ENCODE peak calls at places on chromosomes 11 and 22, in seven cellular contexts. C is mesenchymal stem cell, Z is mesendoderm, L is H9, W is neuronal stem cell, R is H1, O is trophoblast cell. J is an unnamed sample.

GRCh38 chr11:15615412-15616096 is 500.8 kb downstream of the INSC start:
- DNase-seq in C (no peak), Z (no peak), L (no peak), W (peak), R (no peak), O (no peak), J (no peak)

GRCh38 chr11:134272381-134273316 is 3.5 kb upstream of the GLB1L3 start:
- DNase-seq in C (peak), Z (peak), L (peak), W (no peak), R (peak), O (peak), J (peak)

GRCh38 chr11:27506200-27507182 is at the start of gene LIN7C:
- DNase-seq in C (peak), Z (peak), L (peak), W (peak), R (peak), O (peak), J (peak)

GRCh38 chr11:132638421-132638820 is 893.9 kb downstream of the OPCML start:
- DNase-seq in C (no peak), Z (no peak), L (no peak), W (no peak), R (no peak), O (no peak), J (no peak)

GRCh38 chr22:31629741-31630184 is 32.3 kb downstream of the PISD start:
- DNase-seq in C (no peak), Z (no peak), L (no peak), W (no peak), R (no peak), O (no peak), J (no peak)

GRCh38 chr11:19697721-19698121 is 14.9 kb upstream of the NAV2 start:
- DNase-seq in C (no peak), Z (no peak), L (no peak), W (no peak), R (no peak), O (no peak), J (no peak)

GRCh38 chr22:35102663-35103062 is 36.7 kb downstream of the ISX start:
- DNase-seq in C (no peak), Z (peak), L (peak), W (no peak), R (peak), O (peak), J (peak)

GRCh38 chr11:80958414-80958813 is 1517.6 kb upstream of the TENM4 start:
- DNase-seq in C (peak), Z (no peak), L (no peak), W (no peak), R (no peak), O (no peak), J (peak)

GRCh38 chr11:70183032-70183431 is 20.1 kb upstream of the FADD start:
- DNase-seq in C (no peak), Z (no peak), L (no peak), W (no peak), R (no peak), O (no peak), J (no peak)

GRCh38 chr11:120125005-120125404 is 12.9 kb downstream of the TRIM29 start:
- DNase-seq in C (peak), Z (peak), L (no peak), W (no peak), R (no peak), O (peak), J (peak)

GRCh38 chr22:44702479-44703219 is 645 bp downstream of the PRR5 start:
- DNase-seq in C (peak), Z (peak), L (peak), W (peak), R (no peak), O (peak), J (peak)

GRCh38 chr11:76579752-76580151 is 90.8 kb downstream of the LRRC32 start:
- DNase-seq in C (no peak), Z (no peak), L (no peak), W (no peak), R (no peak), O (no peak), J (no peak)

GRCh38 chr22:34036936-34037335 is 116.7 kb upstream of the LARGE1 start:
- DNase-seq in C (no peak), Z (peak), L (no peak), W (peak), R (no peak), O (no peak), J (no peak)

GRCh38 chr11:111819161-111820058 is 52.0 kb downstream of the ALG9 start:
- DNase-seq in C (peak), Z (no peak), L (no peak), W (no peak), R (no peak), O (no peak), J (peak)

GRCh38 chr11:119519796-119520195 is 96.8 kb upstream of the THY1 start:
- DNase-seq in C (no peak), Z (no peak), L (no peak), W (no peak), R (no peak), O (no peak), J (no peak)

GRCh38 chr11:120807414-120808150 is 216.3 kb upstream of the TBCEL start:
- DNase-seq in C (peak), Z (peak), L (peak), W (peak), R (no peak), O (peak), J (peak)

DNA sequence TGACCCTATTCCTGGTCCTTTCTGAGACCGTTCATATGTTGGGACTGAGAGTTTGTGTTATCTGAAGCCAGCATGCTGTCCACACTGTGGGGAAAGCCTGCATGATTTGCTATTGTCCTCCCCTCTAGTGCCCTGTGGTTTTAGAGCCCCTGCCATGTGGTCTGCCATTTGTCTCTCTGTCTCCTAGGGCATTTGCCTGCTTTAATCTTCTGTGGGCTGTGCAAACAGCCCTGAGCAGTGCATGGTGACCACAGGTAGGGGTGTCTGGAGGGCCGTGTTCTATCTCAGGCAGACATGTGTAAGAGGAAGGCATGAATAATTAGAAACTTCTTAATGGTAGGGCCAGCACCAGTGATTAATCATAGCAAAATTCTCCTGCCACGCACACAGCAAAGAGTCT is 23.0 kb downstream of the AMPD3 start:
- DNase-seq in C (no peak), Z (peak), L (no peak), W (no peak), R (no peak), O (no peak), J (no peak)
- H2BK120ac ChIP-seq in C (no peak), Z (no peak), L (no peak), W (no peak), R (no peak), O (no peak), J (no peak)

DNA sequence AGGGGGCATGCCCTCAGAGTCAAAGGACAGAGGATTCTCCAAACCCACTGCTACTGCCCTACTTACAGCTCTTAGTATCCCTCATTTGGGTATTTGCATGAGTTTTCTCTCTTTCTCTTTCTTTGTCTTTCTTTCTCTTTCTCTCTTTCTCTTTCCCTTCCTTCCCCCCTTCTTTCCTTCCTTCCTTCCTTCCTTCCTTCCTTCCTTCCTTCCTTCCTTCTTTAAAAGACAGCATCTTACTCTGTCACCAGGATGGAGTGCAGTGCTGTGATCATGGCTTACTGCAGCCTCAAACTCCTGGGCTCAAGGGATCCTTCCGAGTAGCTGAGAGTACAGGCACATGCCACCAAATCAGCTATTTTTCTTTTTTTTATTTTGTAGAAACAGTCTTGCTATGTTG is 14.0 kb upstream of the MMP7 start:
- DNase-seq in C (no peak), Z (no peak), L (no peak), W (no peak), R (no peak), O (no peak), J (no peak)
- H2BK120ac ChIP-seq in C (no peak), Z (no peak), L (no peak), W (no peak), R (no peak), O (no peak), J (no peak)

GRCh38 chr11:95803973-95804372 is 13.7 kb downstream of the CEP57 start:
- DNase-seq in C (no peak), Z (no peak), L (no peak), W (no peak), R (no peak), O (no peak), J (no peak)

GRCh38 chr11:95802806-95803205 is 12.5 kb downstream of the CEP57 start:
- DNase-seq in C (no peak), Z (no peak), L (no peak), W (no peak), R (no peak), O (no peak), J (no peak)

DNA sequence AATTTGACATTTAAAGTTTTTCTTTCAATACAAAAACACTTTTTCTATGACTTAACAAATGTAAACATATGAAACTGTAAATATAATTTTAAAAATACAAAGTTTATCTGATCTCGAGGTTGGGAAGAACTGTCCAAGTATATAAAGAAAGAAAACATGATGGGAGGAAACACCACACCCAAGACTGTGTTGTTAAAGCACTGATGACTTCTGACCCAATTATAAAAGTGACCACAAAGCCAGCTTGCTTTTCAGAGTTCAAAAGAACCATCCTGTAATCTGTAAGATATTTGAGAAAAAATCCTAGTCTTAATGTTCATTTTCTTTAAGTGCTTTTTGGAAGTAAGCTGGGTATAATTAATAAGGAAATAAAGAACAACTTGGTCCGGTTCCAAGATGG is 15.6 kb downstream of the CEP57 start:
- DNase-seq in C (no peak), Z (no peak), L (no peak), W (no peak), R (no peak), O (no peak), J (no peak)
- H2BK120ac ChIP-seq in C (no peak), Z (no peak), L (no peak), W (no peak), R (no peak), O (no peak), J (no peak)

DNA sequence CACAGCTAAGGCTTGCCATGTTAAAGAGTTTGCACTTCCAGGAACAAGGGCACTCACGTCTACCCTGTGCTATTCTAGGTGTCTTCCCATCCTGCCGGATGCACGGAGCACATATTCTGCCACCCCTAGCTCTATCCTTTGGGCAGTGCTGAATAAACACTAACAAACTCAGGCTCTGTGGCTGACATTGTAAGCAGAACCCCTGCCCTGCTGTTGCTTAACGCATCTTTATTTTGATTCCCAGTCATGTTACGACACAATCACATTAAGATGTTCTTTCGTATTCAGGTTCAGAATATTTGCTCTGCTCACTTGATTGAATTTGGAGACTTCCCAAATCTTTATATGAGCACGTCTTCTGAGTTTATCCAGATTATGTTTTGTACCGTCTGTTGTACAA is 3.7 kb upstream of the HDHD5 start:
- DNase-seq in C (no peak), Z (no peak), L (no peak), W (no peak), R (no peak), O (no peak), J (no peak)
- H2BK120ac ChIP-seq in C (no peak), Z (no peak), L (no peak), W (no peak), R (no peak), O (no peak), J (no peak)

GRCh38 chr11:94107363-94107762 is 21.3 kb upstream of the PANX1 start:
- DNase-seq in C (no peak), Z (no peak), L (no peak), W (no peak), R (no peak), O (no peak), J (no peak)
- H2BK120ac ChIP-seq in C (no peak), Z (no peak), L (no peak), W (no peak), R (no peak), O (no peak), J (no peak)

DNA sequence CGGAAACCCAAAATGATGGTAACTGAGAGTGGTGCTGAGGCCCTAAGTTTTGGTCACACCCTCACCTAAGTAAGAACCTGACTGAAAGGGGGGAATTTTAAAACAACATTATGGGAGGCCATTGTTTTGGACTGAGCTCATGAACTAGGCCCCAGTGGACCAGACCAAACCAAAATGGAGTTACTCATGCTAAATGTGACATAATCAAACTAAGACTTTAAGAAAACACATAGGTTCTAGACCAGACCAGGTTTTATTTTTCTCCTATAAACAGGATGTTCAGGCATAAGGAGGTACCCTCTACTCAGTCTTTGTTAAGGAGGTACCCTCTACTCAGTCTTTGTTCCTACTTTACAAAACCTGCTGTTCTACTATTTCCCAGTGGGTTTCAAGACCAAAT is 7.4 kb upstream of the EI24 start:
- DNase-seq in C (no peak), Z (no peak), L (no peak), W (no peak), R (no peak), O (no peak), J (no peak)
- H2BK120ac ChIP-seq in C (no peak), Z (no peak), L (no peak), W (no peak), R (no peak), O (no peak), J (no peak)

DNA sequence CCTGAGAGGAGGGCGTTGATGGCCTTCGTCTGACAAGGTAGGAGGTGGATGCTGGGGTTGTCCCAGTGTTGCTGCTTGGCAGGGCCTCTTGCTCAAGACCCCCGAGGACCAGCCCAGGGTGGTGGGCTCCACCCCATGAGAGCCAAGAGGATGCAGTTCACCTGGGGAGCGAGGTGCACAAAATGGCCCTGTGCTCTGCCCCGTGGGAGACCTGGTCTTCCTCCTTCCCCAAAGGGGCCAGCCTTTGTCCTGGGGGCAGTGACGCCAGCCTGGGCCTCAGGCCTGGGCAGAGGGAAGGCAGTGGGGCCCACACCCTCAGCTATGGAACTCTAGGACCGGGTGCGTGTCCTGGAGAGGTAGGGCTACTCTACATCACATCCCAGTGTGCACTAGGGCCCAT is 1233.3 kb downstream of the TBC1D22A start:
- DNase-seq in C (no peak), Z (no peak), L (no peak), W (no peak), R (no peak), O (no peak), J (no peak)
- H2BK120ac ChIP-seq in C (no peak), Z (no peak), L (no peak), W (no peak), R (no peak), O (no peak), J (no peak)

DNA sequence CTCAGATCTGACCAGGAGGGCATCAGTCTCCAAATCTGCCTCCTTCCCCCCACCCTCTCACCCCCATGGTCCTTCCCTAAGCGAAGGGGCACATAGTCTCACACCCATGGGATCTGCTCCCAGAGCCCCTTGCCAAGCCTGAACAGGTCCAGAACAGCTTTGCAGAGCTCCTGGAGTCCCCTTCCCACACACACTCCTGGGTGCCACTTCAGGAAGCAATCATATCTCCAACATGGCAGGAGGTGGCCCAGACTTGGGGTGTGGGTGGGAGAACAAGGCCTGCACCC is 63.0 kb downstream of the MICAL3 start:
- DNase-seq in C (no peak), Z (no peak), L (no peak), W (no peak), R (no peak), O (no peak), J (no peak)
- H2BK120ac ChIP-seq in C (no peak), Z (no peak), L (no peak), W (no peak), R (no peak), O (no peak), J (no peak)

J was measured in IMR-90.